ENCODE peak calls at places on chromosomes 13 and 19, in eight cellular contexts. Z is hepatocyte, T is fibroblast of lung, I is bronchial epithelial cell, K is cardiac muscle cell, A is left ventricle myocardium inferior, U is astrocyte of the cerebellum, J is astrocyte of the spinal cord. V is an unnamed sample.

GRCh38 chr13:36907801-36908200 is 12.2 kb downstream of the SMAD9 start:
- DNase-seq in Z (no peak), T (no peak), I (no peak), K (no peak), A (no peak), U (no peak), J (no peak), V (no peak)

GRCh38 chr13:43686557-43686956 is 100.2 kb downstream of the ENOX1 start:
- DNase-seq in Z (peak), T (peak), I (peak), K (no peak), A (peak), U (peak), J (peak), V (no peak)

GRCh38 chr13:40814803-40815202 is 25.4 kb downstream of the SLC25A15 start:
- DNase-seq in Z (no peak), T (peak), I (no peak), K (no peak), A (no peak), U (no peak), J (no peak), V (no peak)

GRCh38 chr13:104024416-104025170 is 958.4 kb upstream of the SLC10A2 start:
- DNase-seq in Z (no peak), T (peak), I (peak), K (no peak), A (no peak), U (no peak), J (peak), V (no peak)

GRCh38 chr13:71865858-71866172 is 1.2 kb downstream of the DACH1 start:
- DNase-seq in Z (no peak), T (peak), I (no peak), K (no peak), A (peak), U (no peak), J (peak), V (peak)

GRCh38 chr19:35561436-35561835 is 2.0 kb downstream of the ATP4A start:
- DNase-seq in Z (no peak), T (no peak), I (no peak), K (no peak), A (no peak), U (no peak), J (no peak), V (no peak)

GRCh38 chr19:43639507-43640423 is at the start of gene CADM4:
- DNase-seq in Z (peak), T (no peak), I (no peak), K (peak), A (peak), U (no peak), J (no peak), V (no peak)

GRCh38 chr13:48236528-48237353 is 3.7 kb downstream of the ITM2B start:
- DNase-seq in Z (no peak), T (no peak), I (peak), K (peak), A (no peak), U (no peak), J (no peak), V (peak)

GRCh38 chr19:53275480-53275879 is 8.0 kb upstream of the VN1R4 start:
- DNase-seq in Z (no peak), T (no peak), I (no peak), K (no peak), A (no peak), U (no peak), J (no peak), V (no peak)

GRCh38 chr19:39677931-39678889 is 22.5 kb downstream of the LGALS16 start:
- DNase-seq in Z (peak), T (no peak), I (peak), K (no peak), A (no peak), U (no peak), J (no peak), V (no peak)

DNA sequence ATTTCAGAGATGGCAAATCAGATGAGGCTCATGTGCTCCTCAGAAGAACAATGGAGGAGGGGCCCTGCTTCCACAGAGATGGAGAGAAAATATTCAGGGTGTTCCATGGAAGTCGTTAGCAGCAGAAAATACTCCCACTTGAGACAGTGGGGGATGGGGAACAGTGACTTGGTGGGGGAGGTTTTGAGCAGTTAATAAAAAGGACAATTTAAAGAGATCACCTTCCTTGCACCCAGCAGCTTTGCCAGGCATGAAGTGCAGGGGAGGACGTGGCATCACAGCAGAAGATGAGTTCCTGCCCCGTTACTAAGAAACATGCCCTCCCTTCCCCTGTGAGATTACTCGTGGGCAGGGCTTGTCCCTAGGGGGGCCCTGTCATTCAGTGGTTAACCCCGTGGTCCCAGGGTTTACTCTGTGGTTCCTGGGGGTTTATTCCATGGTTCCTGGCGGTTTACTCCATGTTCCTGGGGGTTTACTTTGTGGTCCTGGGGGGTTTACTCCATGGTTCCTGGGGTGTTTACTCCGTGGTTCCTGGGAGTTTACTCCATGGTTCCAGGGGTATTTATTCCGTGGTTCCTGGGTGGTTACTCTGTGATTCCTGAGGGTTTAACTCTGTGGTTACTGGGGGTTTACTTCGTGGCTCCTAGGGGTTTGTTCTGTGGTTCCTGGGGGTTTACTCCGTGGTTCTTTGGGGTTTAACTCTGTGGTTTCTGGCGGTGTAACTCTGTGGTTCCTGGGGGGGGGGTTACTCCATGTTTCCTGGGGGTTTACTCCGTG is 49.2 kb downstream of the TMEM255B start:
- DNase-seq in Z (no peak), T (no peak), I (no peak), K (no peak), A (no peak), U (no peak), J (no peak), V (no peak)
- TF ChIP-seq CTCF in Z (no peak), T (no peak), I (no peak), K (no peak), A (no peak), U (no peak), J (no peak), V (no peak)

GRCh38 chr19:17871032-17871877 is 490 bp upstream of the SLC5A5 start:
- DNase-seq in Z (no peak), T (no peak), I (no peak), K (no peak), A (no peak), U (no peak), J (no peak), V (no peak)
- TF ChIP-seq CTCF in Z (no peak), T (no peak), I (no peak), K (no peak), A (no peak), U (no peak), J (no peak), V (no peak)

GRCh38 chr19:46431824-46432223 is 3.1 kb upstream of the PNMA8C start:
- DNase-seq in Z (no peak), T (no peak), I (no peak), K (peak), A (no peak), U (no peak), J (no peak), V (no peak)
- TF ChIP-seq CTCF in Z (no peak), T (no peak), I (no peak), K (peak), A (peak), U (no peak), J (peak), V (no peak)

DNA sequence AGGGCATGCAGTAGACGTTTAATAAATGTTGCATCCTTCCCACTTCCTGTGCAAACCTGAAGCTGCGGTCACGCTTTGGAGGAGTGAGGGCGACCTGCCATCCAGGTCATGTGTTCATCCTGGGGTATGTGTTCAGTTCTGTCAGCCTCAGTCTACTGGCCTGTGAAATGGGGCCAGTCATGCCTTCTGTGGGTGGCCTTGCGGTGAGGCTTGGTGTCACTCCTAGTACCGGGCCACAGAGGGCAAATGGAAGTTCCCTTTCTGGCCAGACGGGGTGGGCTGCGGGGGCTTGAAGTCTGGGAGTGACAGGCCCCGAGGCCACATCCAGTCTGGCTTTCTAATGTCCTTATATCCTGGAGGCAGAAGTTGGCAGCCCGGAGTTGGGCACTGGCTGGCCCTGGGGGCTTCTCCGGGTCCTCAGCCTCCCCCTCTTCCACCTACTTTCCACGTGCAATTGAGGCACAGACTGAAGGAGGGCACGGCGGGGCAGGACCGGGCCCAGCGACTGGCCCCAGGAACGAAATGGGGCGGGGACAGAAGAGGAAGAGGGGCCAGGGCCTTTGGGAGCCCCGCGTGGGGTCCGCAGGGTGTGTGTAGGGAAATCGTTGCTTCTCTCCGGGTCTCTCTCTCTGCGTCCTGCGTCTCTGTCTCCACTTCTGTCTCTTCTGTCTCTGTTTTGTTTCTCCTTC is 11.1 kb downstream of the PDE4A start:
- DNase-seq in Z (no peak), T (peak), I (no peak), K (no peak), A (peak), U (no peak), J (no peak), V (peak)
- TF ChIP-seq CTCF in Z (no peak), T (no peak), I (no peak), K (no peak), A (no peak), U (no peak), J (no peak), V (peak)

GRCh38 chr13:23570931-23571330 is 719 bp downstream of the TNFRSF19 start:
- DNase-seq in Z (peak), T (peak), I (peak), K (no peak), A (no peak), U (no peak), J (peak), V (no peak)
- TF ChIP-seq CTCF in Z (peak), T (peak), I (no peak), K (peak), A (peak), U (peak), J (peak), V (no peak)

GRCh38 chr19:12140545-12141404 is 625 bp upstream of the ZNF20 start:
- DNase-seq in Z (peak), T (peak), I (peak), K (peak), A (peak), U (peak), J (peak), V (peak)

GRCh38 chr19:12141405-12141736 is 1.2 kb upstream of the ZNF20 start:
- DNase-seq in Z (no peak), T (no peak), I (no peak), K (no peak), A (no peak), U (no peak), J (no peak), V (no peak)

GRCh38 chr19:12139885-12140544 is at the start of gene ZNF20:
- DNase-seq in Z (peak), T (peak), I (peak), K (peak), A (peak), U (peak), J (peak), V (peak)

GRCh38 chr19:12139309-12139708 is 841 bp downstream of the ZNF20 start:
- DNase-seq in Z (no peak), T (peak), I (no peak), K (no peak), A (no peak), U (no peak), J (peak), V (no peak)

GRCh38 chr19:12137541-12137940 is 2.6 kb downstream of the ZNF20 start:
- DNase-seq in Z (no peak), T (no peak), I (no peak), K (no peak), A (no peak), U (no peak), J (no peak), V (no peak)
- TF ChIP-seq CTCF in Z (no peak), T (no peak), I (peak), K (no peak), A (peak), U (no peak), J (no peak), V (no peak)

DNA sequence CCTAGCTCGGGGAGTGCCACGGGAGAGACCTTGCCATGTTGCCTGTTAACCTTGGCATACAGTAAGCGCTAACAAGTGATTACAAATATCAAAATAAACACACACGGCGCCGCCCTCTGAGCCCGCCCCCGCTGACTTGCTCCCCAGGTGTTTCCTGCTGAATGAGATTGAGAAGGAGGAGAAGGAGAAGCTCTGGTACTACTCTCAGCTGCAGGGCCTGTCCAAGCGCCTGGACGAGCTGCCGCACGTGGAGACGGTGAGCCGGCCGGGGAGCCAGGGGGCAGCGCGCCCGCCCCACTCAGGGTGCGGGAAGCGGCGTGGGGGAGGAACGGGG is 5.0 kb downstream of the APC2 start:
- DNase-seq in Z (no peak), T (no peak), I (peak), K (no peak), A (no peak), U (no peak), J (no peak), V (no peak)
- TF ChIP-seq CTCF in Z (no peak), T (no peak), I (no peak), K (no peak), A (no peak), U (no peak), J (no peak), V (no peak)